ENCODE peak calls at places on chromosomes 7 and 10, in seven cellular contexts. B, F, U, H, D, Q and A are unnamed samples.

GRCh38 chr7:37942934-37943610 is 22.6 kb downstream of the EPDR1 start:
- DNase-seq in H (peak), F (no peak), D (peak), B (no peak), Q (no peak), U (peak), A (peak)

GRCh38 chr7:39621784-39622411 is 1.5 kb upstream of the RALA start:
- DNase-seq in F (no peak), D (no peak), U (no peak), Q (no peak), B (no peak), H (no peak), A (no peak)

GRCh38 chr7:63077841-63078240 is 920.8 kb upstream of the ZNF722 start:
- DNase-seq in U (no peak), D (no peak), F (no peak), Q (no peak), B (no peak), H (no peak), A (no peak)

GRCh38 chr10:68897336-68897741 is 3.8 kb upstream of the DDX50 start:
- DNase-seq in Q (peak), H (peak), B (no peak), U (peak), D (peak), F (peak), A (peak)

GRCh38 chr10:104353325-104354048 is at the start of gene CFAP58:
- DNase-seq in D (peak), F (peak), B (peak), H (peak), U (peak), Q (peak), A (peak)

GRCh38 chr10:102452672-102453340 is 1.5 kb upstream of the C10orf95 start:
- DNase-seq in F (no peak), U (no peak), B (no peak), H (no peak), Q (no peak), D (no peak), A (peak)

GRCh38 chr10:49679480-49679893 is at the start of gene C10orf53:
- DNase-seq in Q (no peak), B (no peak), U (peak), D (peak), H (peak), F (no peak), A (peak)

GRCh38 chr7:105861252-105861651 is 15.1 kb downstream of the ATXN7L1 start:
- DNase-seq in Q (no peak), B (no peak), U (no peak), H (no peak), D (no peak), F (no peak), A (no peak)

GRCh38 chr7:27897441-27897847 is 157.5 kb downstream of the TAX1BP1 start:
- DNase-seq in B (no peak), Q (no peak), F (no peak), H (no peak), D (no peak), U (no peak), A (no peak)

GRCh38 chr7:51455948-51456347 is 139.3 kb upstream of the COBL start:
- DNase-seq in F (no peak), H (no peak), U (peak), B (no peak), D (no peak), Q (no peak), A (no peak)

GRCh38 chr7:117395743-117396142 is 31.6 kb downstream of the ASZ1 start:
- DNase-seq in B (no peak), H (no peak), U (no peak), Q (no peak), F (no peak), D (no peak), A (no peak)

GRCh38 chr10:119090968-119091367 is 10.4 kb upstream of the EIF3A start:
- DNase-seq in H (no peak), F (no peak), B (peak), D (peak), U (no peak), Q (peak), A (peak)